ENCODE peak calls at places on chromosomes 11 and 22, in four cellular contexts. L is fibroblast of the aortic adventitia, A is natural killer cell, P is HCT116. N is an unnamed sample.

GRCh38 chr11:67545280-67545679 is 22.0 kb upstream of the CABP2 start:
- DNase-seq in L (no peak), A (no peak), P (no peak), N (no peak)

GRCh38 chr22:40469181-40469580 is 98.8 kb downstream of the SGSM3 start:
- DNase-seq in A (no peak), P (no peak), L (no peak), N (no peak)

GRCh38 chr11:13229675-13230359 is 47.8 kb upstream of the BMAL1 start:
- DNase-seq in P (no peak), A (no peak), L (peak), N (no peak)

GRCh38 chr11:64696045-64696444 is 27.0 kb downstream of the NRXN2 start:
- DNase-seq in P (no peak), A (no peak), L (no peak), N (no peak)

GRCh38 chr22:41805639-41806038 is 5.2 kb downstream of the CCDC134 start:
- DNase-seq in A (no peak), P (no peak), L (no peak), N (no peak)

GRCh38 chr11:130890039-130890745 is 26.1 kb downstream of the SNX19 start:
- DNase-seq in A (no peak), P (no peak), L (no peak), N (no peak)

GRCh38 chr11:70418130-70418529 is 19.8 kb downstream of the CTTN start:
- DNase-seq in A (no peak), L (no peak), P (no peak), N (no peak)

GRCh38 chr11:6258571-6258998 is 1.1 kb upstream of the CCKBR start:
- DNase-seq in A (no peak), L (no peak), P (no peak), N (no peak)

GRCh38 chr11:16946477-16947282 is 67.5 kb downstream of the PLEKHA7 start:
- DNase-seq in L (no peak), P (no peak), A (no peak), N (no peak)

GRCh38 chr11:94604496-94604895 is 37.3 kb downstream of the PIWIL4 start:
- DNase-seq in A (no peak), L (peak), P (no peak), N (no peak)

GRCh38 chr11:64638017-64638664 is 47.1 kb downstream of the SLC22A12 start:
- DNase-seq in L (no peak), P (no peak), A (no peak), N (no peak)

GRCh38 chr22:22449819-22450218 is 58.7 kb downstream of the ZNF280B start:
- DNase-seq in P (no peak), A (no peak), L (no peak), N (no peak)

GRCh38 chr11:64874308-64874707 is 4.1 kb downstream of the EHD1 start:
- DNase-seq in A (no peak), L (no peak), P (no peak), N (no peak)

GRCh38 chr11:120675171-120675570 is 163.6 kb downstream of the GRIK4 start:
- DNase-seq in L (no peak), A (no peak), P (no peak), N (no peak)

GRCh38 chr11:113579292-113579940 is 104.2 kb upstream of the DRD2 start:
- DNase-seq in P (no peak), L (no peak), A (no peak), N (no peak)

GRCh38 chr11:10990637-10991036 is 132.8 kb upstream of the ZBED5 start:
- DNase-seq in P (no peak), A (no peak), L (peak), N (no peak)

GRCh38 chr11:64902102-64902900 is 14.7 kb downstream of the ATG2A start:
- DNase-seq in L (no peak), P (no peak), A (no peak), N (no peak)

GRCh38 chr11:109421981-109422590 is at the start of gene C11orf87:
- DNase-seq in A (no peak), L (peak), P (no peak), N (peak)

GRCh38 chr11:109423860-109424190 is 1.8 kb downstream of the C11orf87 start:
- DNase-seq in A (no peak), L (no peak), P (no peak), N (no peak)

GRCh38 chr11:109422755-109423113 is 744 bp downstream of the C11orf87 start:
- DNase-seq in P (no peak), L (no peak), A (no peak), N (no peak)

GRCh38 chr11:109424893-109425292 is 2.9 kb downstream of the C11orf87 start:
- DNase-seq in A (no peak), P (no peak), L (no peak), N (no peak)

DNA sequence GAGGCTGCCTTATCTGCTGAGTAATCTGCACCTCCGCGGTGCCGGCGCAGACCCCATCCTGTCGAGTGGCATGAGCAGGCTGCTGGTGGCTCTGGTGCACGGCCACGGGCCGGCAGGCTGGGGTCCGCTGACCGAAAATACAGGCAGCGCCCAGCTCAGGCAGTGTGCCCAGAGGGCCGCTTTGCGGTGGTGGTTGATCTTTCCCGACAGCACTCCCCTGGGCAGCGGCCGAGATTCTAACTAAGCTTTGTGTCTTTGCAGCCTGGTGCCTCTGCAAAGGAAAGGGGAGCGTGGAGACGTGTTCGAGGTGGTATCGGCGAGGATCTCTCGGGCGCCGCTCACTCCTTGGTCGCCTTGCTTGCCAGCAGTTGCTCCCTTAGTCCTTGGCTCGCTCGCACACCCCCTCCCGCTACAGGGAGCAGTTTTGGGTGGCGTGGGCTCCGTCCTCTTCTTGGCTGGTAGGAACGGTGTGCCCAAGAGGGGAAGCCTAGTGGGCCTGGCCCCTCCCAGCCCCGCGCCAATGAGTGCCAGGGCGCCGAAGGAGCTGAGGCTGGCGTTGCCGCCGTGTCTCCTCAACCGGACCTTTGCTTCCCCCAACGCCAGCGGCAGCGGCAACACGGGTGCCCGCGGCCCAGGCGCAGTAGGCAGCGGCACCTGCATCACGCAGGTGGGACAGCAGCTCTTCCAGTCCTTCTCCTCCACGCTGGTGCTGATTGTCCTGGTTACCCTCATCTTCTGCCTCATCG is 1.3 kb downstream of the C11orf87 start:
- DNase-seq in A (no peak), P (no peak), L (peak), N (no peak)
- TF ChIP-seq CTCF in A (no peak), P (no peak), L (no peak), N (no peak)

GRCh38 chr11:3133456-3134217 is 31.5 kb downstream of the OSBPL5 start:
- DNase-seq in A (no peak), P (no peak), L (no peak), N (no peak)
- TF ChIP-seq CTCF in A (no peak), P (no peak), L (no peak), N (no peak)

GRCh38 chr11:116193321-116194114 is 579.3 kb downstream of the BUD13 start:
- DNase-seq in P (no peak), L (peak), A (no peak), N (peak)
- TF ChIP-seq CTCF in P (no peak), L (peak), A (no peak), N (peak)

DNA sequence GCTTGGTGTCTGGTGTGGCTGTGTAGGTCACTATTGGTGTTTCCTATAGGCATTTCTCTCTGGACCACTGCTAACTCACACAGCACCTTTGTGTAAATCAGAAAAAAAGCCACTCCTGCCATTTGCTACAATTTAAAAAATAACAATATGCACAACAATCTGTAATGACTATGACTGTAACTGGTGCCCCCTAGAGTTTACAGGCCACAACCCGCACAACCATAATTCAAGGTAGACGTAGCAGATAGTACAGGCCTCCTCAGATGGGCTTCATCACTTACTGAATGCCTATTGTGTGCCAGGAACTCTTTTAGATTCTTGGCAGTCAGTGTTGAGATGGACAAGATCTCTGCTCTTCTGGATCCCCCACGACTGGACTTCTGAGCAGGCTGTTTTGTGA is 47.7 kb downstream of the SYT9 start:
- DNase-seq in L (no peak), P (no peak), A (no peak), N (no peak)
- TF ChIP-seq CTCF in L (no peak), P (no peak), A (no peak), N (no peak)

GRCh38 chr22:44990328-44990727 is 19.5 kb downstream of the PHF21B start:
- DNase-seq in A (no peak), P (no peak), L (no peak), N (no peak)

GRCh38 chr22:44985906-44986527 is 23.8 kb downstream of the PHF21B start:
- DNase-seq in P (no peak), A (no peak), L (no peak), N (no peak)

GRCh38 chr22:44991218-44991617 is 18.6 kb downstream of the PHF21B start:
- DNase-seq in A (no peak), L (no peak), P (no peak), N (no peak)

GRCh38 chr22:44990810-44991209 is 19.0 kb downstream of the PHF21B start:
- DNase-seq in L (no peak), A (no peak), P (no peak), N (no peak)

DNA sequence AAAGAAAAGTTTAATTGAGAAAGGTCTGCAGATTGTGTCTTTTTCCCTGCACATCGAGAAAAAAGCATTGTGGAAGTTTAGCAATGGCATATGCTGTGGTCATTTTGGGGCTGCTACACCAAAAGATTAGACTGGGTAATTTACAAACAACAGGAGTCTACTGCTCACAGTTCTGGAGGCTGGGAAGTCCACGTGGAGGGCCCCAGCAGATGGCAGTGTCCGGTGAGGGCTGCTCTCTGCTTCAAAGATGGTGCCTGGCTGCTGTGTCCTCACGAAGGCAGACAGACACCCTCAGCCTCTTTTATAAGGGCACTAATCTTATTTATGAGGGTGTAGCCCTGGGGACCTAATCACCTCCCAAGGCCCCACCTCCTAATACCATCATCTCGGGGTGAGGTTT is 21.1 kb downstream of the PHF21B start:
- DNase-seq in A (no peak), L (no peak), P (no peak), N (no peak)
- TF ChIP-seq CTCF in A (no peak), L (no peak), P (peak), N (no peak)

GRCh38 chr11:32884770-32885384 is 7.7 kb upstream of the QSER1 start:
- DNase-seq in L (peak), A (no peak), P (no peak), N (no peak)
- TF ChIP-seq CTCF in L (peak), A (peak), P (peak), N (peak)

DNA sequence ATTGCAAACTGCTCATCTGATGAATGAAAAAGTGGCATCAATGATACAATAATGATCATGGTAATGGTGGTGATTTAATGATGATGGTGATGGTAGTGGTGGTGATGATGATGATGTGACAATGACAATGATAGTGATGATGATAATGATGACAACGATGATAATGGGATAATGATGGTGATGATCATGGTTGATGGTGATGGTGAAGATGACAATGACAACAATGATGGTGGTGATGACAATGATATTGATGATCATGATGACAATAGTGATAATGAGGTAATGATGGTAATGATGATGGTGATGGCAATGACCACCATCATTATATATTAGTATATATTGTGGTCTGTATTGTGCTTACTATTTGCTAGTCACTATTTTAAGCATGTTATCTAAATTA is 474.3 kb downstream of the TBC1D22A start:
- DNase-seq in P (no peak), A (no peak), L (no peak), N (no peak)
- TF ChIP-seq CTCF in P (no peak), A (no peak), L (no peak), N (no peak)

DNA sequence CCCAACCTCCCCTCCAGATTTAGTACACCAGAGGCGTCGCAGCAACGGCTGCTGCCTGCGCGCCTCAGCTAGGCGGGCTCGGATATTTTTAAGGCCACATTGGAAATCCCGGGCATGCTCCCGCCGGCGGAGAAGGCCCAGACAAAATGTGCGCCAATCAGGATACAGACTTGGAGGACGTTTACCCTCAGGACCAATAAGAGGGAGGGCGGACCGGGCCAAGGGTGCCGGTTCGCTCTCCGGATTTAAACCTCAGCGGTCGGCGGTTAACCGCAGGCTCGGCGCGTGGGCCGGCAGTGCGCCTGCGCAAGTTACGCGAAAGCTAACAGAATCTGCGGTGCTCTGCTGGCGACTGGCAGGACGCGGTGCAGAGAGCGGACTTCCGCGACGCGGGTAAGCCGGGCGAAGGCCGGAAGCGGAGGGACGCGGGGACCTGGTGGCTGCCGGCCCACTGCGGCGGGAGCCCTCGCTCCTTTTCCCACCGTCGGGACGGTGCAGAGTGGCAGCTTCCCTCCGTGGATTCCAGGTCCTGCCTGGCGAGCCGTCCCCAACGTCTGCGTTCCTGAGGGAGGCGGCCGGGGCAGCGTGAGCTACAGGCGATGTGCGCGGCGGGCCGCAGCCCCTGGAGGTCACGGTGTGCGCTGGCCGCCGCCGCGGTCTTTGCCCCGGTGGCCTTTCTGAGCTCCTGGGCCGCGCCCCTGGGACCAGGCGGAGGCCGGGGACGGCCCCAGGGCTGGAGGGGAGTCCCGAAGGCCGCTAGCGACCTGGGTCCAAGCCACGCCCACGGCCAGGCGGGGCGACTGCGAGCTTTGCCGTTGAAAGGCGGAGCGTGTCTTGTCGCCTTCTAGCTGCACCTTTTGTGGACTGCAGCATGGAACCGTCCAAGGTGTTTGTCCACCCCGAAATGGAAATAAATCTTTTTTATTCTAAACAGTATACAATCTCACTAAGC is at the start of gene HYLS1:
- DNase-seq in A (peak), P (peak), L (peak), N (peak)
- TF ChIP-seq CTCF in A (no peak), P (peak), L (peak), N (peak)

GRCh38 chr11:19493446-19493845 is 219.2 kb upstream of the NAV2 start:
- DNase-seq in A (no peak), L (no peak), P (no peak), N (no peak)
- TF ChIP-seq CTCF in A (no peak), L (no peak), P (no peak), N (no peak)